ENCODE peak calls at places on chromosome 13, in six cellular contexts. V, R, M, B, Q and T are unnamed samples.

GRCh38 chr13:30551194-30551593 is 66.5 kb upstream of the USPL1 start:
- DNase-seq in B (peak; percentile 45), M (no peak), R (peak; percentile 44), V (no peak), Q (peak; percentile 48), T (no peak)

GRCh38 chr13:42864952-42865634 is 83.7 kb downstream of the FAM216B start:
- DNase-seq in Q (no peak), R (no peak), V (no peak), M (no peak), B (no peak), T (no peak)

GRCh38 chr13:37642201-37642600 is 43.6 kb upstream of the POSTN start:
- DNase-seq in Q (no peak), B (no peak), V (no peak), M (no peak), R (no peak), T (no peak)

GRCh38 chr13:111270765-111271164 is 49.7 kb upstream of the TEX29 start:
- DNase-seq in M (no peak), Q (no peak), R (no peak), V (no peak), B (no peak), T (no peak)

GRCh38 chr13:27967736-27968315 is 1.3 kb downstream of the CDX2 start:
- DNase-seq in Q (peak; percentile 31), V (no peak), R (no peak), B (peak; percentile 39), M (no peak), T (no peak)

GRCh38 chr13:96091164-96091931 is 1.4 kb downstream of the HS6ST3 start:
- DNase-seq in M (no peak), R (no peak), Q (no peak), V (no peak), B (no peak), T (no peak)

GRCh38 chr13:107678075-107678689 is 537.2 kb downstream of the LIG4 start:
- DNase-seq in Q (no peak), V (no peak), M (no peak), B (no peak), R (no peak), T (no peak)

GRCh38 chr13:23999411-23999810 is 102.1 kb upstream of the C1QTNF9B start:
- DNase-seq in V (no peak), B (no peak), R (no peak), M (no peak), Q (no peak), T (no peak)

GRCh38 chr13:59064042-59064441 is 1099.7 kb downstream of the DIAPH3 start:
- DNase-seq in Q (no peak), V (no peak), M (no peak), R (no peak), B (no peak), T (no peak)

GRCh38 chr13:109874444-109874920 is 88.1 kb upstream of the IRS2 start:
- DNase-seq in B (no peak), V (no peak), R (peak; percentile 14), M (no peak), Q (no peak), T (no peak)

GRCh38 chr13:68099616-68100015 is 869.5 kb upstream of the PCDH9 start:
- DNase-seq in M (no peak), V (no peak), Q (no peak), B (peak; percentile 11), R (peak; percentile 73), T (no peak)

GRCh38 chr13:51551446-51551845 is 32.8 kb upstream of the WDFY2 start:
- DNase-seq in M (no peak), B (no peak), Q (no peak), V (no peak), R (no peak), T (no peak)

GRCh38 chr13:111519490-111520170 is 199.2 kb downstream of the TEX29 start:
- DNase-seq in Q (no peak), R (no peak), V (no peak), M (no peak), B (no peak), T (no peak)

GRCh38 chr13:95677564-95678386 is 836 bp downstream of the DNAJC3 start:
- DNase-seq in Q (no peak), R (peak; percentile 12), V (no peak), M (no peak), B (peak; percentile 17), T (peak; percentile 6)

GRCh38 chr13:73216381-73216831 is 157.6 kb downstream of the KLF5 start:
- DNase-seq in Q (no peak), R (no peak), B (no peak), M (no peak), V (no peak), T (no peak)

GRCh38 chr13:97057196-97057595 is 62.9 kb upstream of the OXGR1 start:
- DNase-seq in Q (no peak), R (no peak), B (no peak), V (no peak), M (no peak), T (no peak)

GRCh38 chr13:85500716-85501256 is 298.4 kb downstream of the SLITRK6 start:
- DNase-seq in M (no peak), Q (no peak), B (no peak), R (no peak), V (no peak), T (no peak)

GRCh38 chr13:42272115-42272756 is at the start of gene AKAP11:
- DNase-seq in V (peak; percentile 76), B (peak; percentile 15), M (peak; percentile 1), R (peak; percentile 8), Q (no peak), T (peak; percentile 67)

GRCh38 chr13:113064534-113065405 is 40.8 kb upstream of the F7 start:
- DNase-seq in R (peak; percentile 90), M (no peak), V (no peak), B (peak; percentile 38), Q (no peak), T (no peak)

GRCh38 chr13:105389373-105389772 is 1146.1 kb downstream of the EFNB2 start:
- DNase-seq in B (no peak), M (no peak), Q (no peak), V (no peak), R (no peak), T (no peak)

GRCh38 chr13:77207943-77208342 is 119.0 kb downstream of the MYCBP2 start:
- DNase-seq in Q (no peak), R (peak; percentile 38), V (no peak), M (no peak), B (no peak), T (no peak)

GRCh38 chr13:30362869-30363268 is 55.5 kb upstream of the KATNAL1 start:
- DNase-seq in V (no peak), B (no peak), Q (no peak), M (no peak), R (no peak), T (no peak)

GRCh38 chr13:41848435-41849255 is 112.3 kb downstream of the VWA8 start:
- DNase-seq in V (no peak), B (no peak), Q (no peak), R (no peak), M (no peak), T (no peak)

GRCh38 chr13:50993908-50994307 is 84.3 kb downstream of the RNASEH2B start:
- DNase-seq in M (no peak), V (no peak), R (no peak), Q (no peak), B (no peak), T (no peak)

GRCh38 chr13:114105351-114106225 is 26.8 kb downstream of the RASA3 start:
- DNase-seq in Q (no peak), V (peak; percentile 47), R (no peak), B (no peak), M (no peak), T (no peak)

GRCh38 chr13:41767801-41768200 is 193.1 kb downstream of the VWA8 start:
- DNase-seq in M (no peak), R (no peak), B (no peak), V (no peak), Q (no peak), T (no peak)

GRCh38 chr13:31674056-31674455 is 65.3 kb upstream of the RXFP2 start:
- DNase-seq in R (no peak), M (no peak), B (no peak), V (no peak), Q (no peak), T (no peak)

GRCh38 chr13:44313674-44314073 is 60.0 kb upstream of the SERP2 start:
- DNase-seq in Q (no peak), V (peak; percentile 31), M (no peak), B (peak; percentile 63), R (peak; percentile 79), T (no peak)

GRCh38 chr13:99197257-99197651 is 3.4 kb upstream of the UBAC2 start:
- DNase-seq in Q (no peak), V (no peak), M (no peak), R (no peak), B (no peak), T (no peak)

GRCh38 chr13:32068255-32068654 is 36.7 kb downstream of the FRY start:
- DNase-seq in Q (no peak), B (no peak), V (no peak), M (no peak), R (no peak), T (no peak)

GRCh38 chr13:36819811-36820140 is 754 bp downstream of the RFXAP start:
- DNase-seq in V (no peak), R (no peak), B (peak; percentile 9), Q (no peak), M (no peak), T (no peak)

GRCh38 chr13:79245937-79246574 is 160.0 kb downstream of the RBM26 start:
- DNase-seq in B (no peak), V (no peak), Q (no peak), M (no peak), R (peak; percentile 7), T (no peak)

GRCh38 chr13:74289861-74290260 is 155.7 kb upstream of the KLF12 start:
- DNase-seq in R (no peak), Q (no peak), V (no peak), M (no peak), B (no peak), T (no peak)

GRCh38 chr13:97911311-97912138 is 42.0 kb upstream of the IPO5 start:
- DNase-seq in R (peak; percentile 55), B (peak; percentile 36), V (no peak), Q (peak; percentile 14), M (no peak), T (no peak)

GRCh38 chr13:113729329-113730019 is 29.6 kb upstream of the TMEM255B start:
- DNase-seq in R (no peak), M (no peak), Q (no peak), V (no peak), B (peak; percentile 31), T (no peak)

GRCh38 chr13:33740134-33740538 is 77.8 kb upstream of the RFC3 start:
- DNase-seq in M (no peak), B (no peak), Q (no peak), R (peak; percentile 70), V (no peak), T (no peak)

GRCh38 chr13:57123660-57124059 is 17.1 kb upstream of the PRR20A start:
- DNase-seq in M (no peak), R (no peak), Q (no peak), B (no peak), V (peak; percentile 81), T (no peak)

GRCh38 chr13:113399755-113400149 is 35.8 kb upstream of the GRTP1 start:
- DNase-seq in B (no peak), Q (no peak), R (no peak), M (no peak), V (peak; percentile 57), T (no peak)